ENCODE peak calls at places on chromosomes 1 and 21, in seven cellular contexts. G is transverse colon; L is HAP-1; Q is heart right ventricle; R is aorta; S is CD8-positive, alpha-beta T cell; I is IMR-90. Z is an unnamed sample.
A peak's percentile ranks its signal among the peaks of the same experiment; 100 is the strongest.

GRCh38 chr1:59926381-59927243 is at the start of gene CYP2J2:
- DNase-seq in G (peak; percentile 79), L (peak; percentile 39), Q (peak; percentile 64), R (peak; percentile 89), S (peak; percentile 60), I (no peak), Z (peak; percentile 85)

GRCh38 chr1:161884475-161884874 is 118.4 kb downstream of the ATF6 start:
- DNase-seq in G (no peak), L (no peak), Q (no peak), R (no peak), S (no peak), I (no peak), Z (no peak)

GRCh38 chr1:185420588-185421081 is 103.6 kb upstream of the IVNS1ABP start:
- DNase-seq in G (no peak), L (no peak), Q (no peak), R (no peak), S (no peak), I (no peak), Z (no peak)

GRCh38 chr21:44304846-44305245 is 5.0 kb downstream of the PFKL start:
- DNase-seq in G (peak; percentile 64), L (peak; percentile 78), Q (no peak), R (peak; percentile 82), S (no peak), I (peak; percentile 23), Z (no peak)

GRCh38 chr1:118090130-118090529 is 94.9 kb downstream of the SPAG17 start:
- DNase-seq in G (no peak), L (no peak), Q (no peak), R (no peak), S (no peak), I (no peak), Z (no peak)

GRCh38 chr1:216186816-216187215 is 236.4 kb downstream of the USH2A start:
- DNase-seq in G (no peak), L (peak; percentile 20), Q (no peak), R (no peak), S (no peak), I (peak; percentile 41), Z (no peak)

GRCh38 chr1:161954466-161954865 is 69.2 kb downstream of the OLFML2B start:
- DNase-seq in G (no peak), L (no peak), Q (no peak), R (no peak), S (no peak), I (peak; percentile 47), Z (no peak)

GRCh38 chr1:80059940-80060339 is 1053.4 kb upstream of the ADGRL4 start:
- DNase-seq in G (no peak), L (no peak), Q (no peak), R (no peak), S (no peak), I (no peak), Z (no peak)

GRCh38 chr21:44658913-44659595 is 1.3 kb downstream of the KRTAP12-3 start:
- DNase-seq in G (no peak), L (no peak), Q (no peak), R (no peak), S (peak; percentile 71), I (no peak), Z (no peak)

GRCh38 chr1:17920881-17921635 is 165.9 kb downstream of the ACTL8 start:
- DNase-seq in G (no peak), L (no peak), Q (no peak), R (no peak), S (no peak), I (no peak), Z (no peak)

GRCh38 chr1:94416901-94417701 is 1.1 kb upstream of the ABCD3 start:
- DNase-seq in G (peak; percentile 23), L (peak; percentile 19), Q (peak; percentile 56), R (no peak), S (no peak), I (peak; percentile 89), Z (peak; percentile 29)

GRCh38 chr1:1004780-1005697 is 5.1 kb upstream of the HES4 start:
- DNase-seq in G (peak; percentile 36), L (no peak), Q (no peak), R (no peak), S (no peak), I (peak; percentile 66), Z (peak; percentile 79)

GRCh38 chr21:27403011-27403410 is 436.1 kb upstream of the ADAMTS5 start:
- DNase-seq in G (no peak), L (no peak), Q (no peak), R (no peak), S (no peak), I (no peak), Z (no peak)

GRCh38 chr1:217713223-217713622 is 82.1 kb downstream of the SPATA17 start:
- DNase-seq in G (no peak), L (no peak), Q (no peak), R (no peak), S (no peak), I (peak; percentile 72), Z (no peak)

GRCh38 chr1:234997201-234998173 is 131.2 kb downstream of the TOMM20 start:
- DNase-seq in G (peak; percentile 95), L (no peak), Q (peak; percentile 97), R (peak; percentile 100), S (no peak), I (peak; percentile 99), Z (peak; percentile 99)

GRCh38 chr21:45506836-45507522 is 35.3 kb downstream of the SLC19A1 start:
- DNase-seq in G (no peak), L (no peak), Q (no peak), R (peak; percentile 67), S (no peak), I (no peak), Z (peak; percentile 55)

GRCh38 chr1:151106891-151107290 is 36.3 kb downstream of the GABPB2 start:
- DNase-seq in G (no peak), L (no peak), Q (no peak), R (peak; percentile 8), S (no peak), I (peak; percentile 68), Z (no peak)

GRCh38 chr1:60936052-60936619 is 146.2 kb upstream of the NFIA start:
- DNase-seq in G (no peak), L (no peak), Q (no peak), R (no peak), S (no peak), I (no peak), Z (no peak)

GRCh38 chr21:42145569-42146250 is 73.2 kb upstream of the ABCG1 start:
- DNase-seq in G (peak; percentile 66), L (peak; percentile 67), Q (peak; percentile 57), R (no peak), S (peak; percentile 81), I (peak; percentile 54), Z (peak; percentile 41)

GRCh38 chr1:167456500-167456899 is 61.8 kb downstream of the CD247 start:
- DNase-seq in G (no peak), L (no peak), Q (no peak), R (no peak), S (no peak), I (no peak), Z (no peak)

GRCh38 chr1:167454929-167455785 is 63.2 kb downstream of the CD247 start:
- DNase-seq in G (peak; percentile 77), L (peak; percentile 72), Q (peak; percentile 36), R (peak; percentile 89), S (peak; percentile 83), I (no peak), Z (peak; percentile 86)

GRCh38 chr1:167456926-167457325 is 61.4 kb downstream of the CD247 start:
- DNase-seq in G (no peak), L (no peak), Q (no peak), R (no peak), S (no peak), I (no peak), Z (no peak)

GRCh38 chr1:167454304-167454928 is 63.9 kb downstream of the CD247 start:
- DNase-seq in G (no peak), L (no peak), Q (no peak), R (no peak), S (no peak), I (no peak), Z (no peak)

DNA sequence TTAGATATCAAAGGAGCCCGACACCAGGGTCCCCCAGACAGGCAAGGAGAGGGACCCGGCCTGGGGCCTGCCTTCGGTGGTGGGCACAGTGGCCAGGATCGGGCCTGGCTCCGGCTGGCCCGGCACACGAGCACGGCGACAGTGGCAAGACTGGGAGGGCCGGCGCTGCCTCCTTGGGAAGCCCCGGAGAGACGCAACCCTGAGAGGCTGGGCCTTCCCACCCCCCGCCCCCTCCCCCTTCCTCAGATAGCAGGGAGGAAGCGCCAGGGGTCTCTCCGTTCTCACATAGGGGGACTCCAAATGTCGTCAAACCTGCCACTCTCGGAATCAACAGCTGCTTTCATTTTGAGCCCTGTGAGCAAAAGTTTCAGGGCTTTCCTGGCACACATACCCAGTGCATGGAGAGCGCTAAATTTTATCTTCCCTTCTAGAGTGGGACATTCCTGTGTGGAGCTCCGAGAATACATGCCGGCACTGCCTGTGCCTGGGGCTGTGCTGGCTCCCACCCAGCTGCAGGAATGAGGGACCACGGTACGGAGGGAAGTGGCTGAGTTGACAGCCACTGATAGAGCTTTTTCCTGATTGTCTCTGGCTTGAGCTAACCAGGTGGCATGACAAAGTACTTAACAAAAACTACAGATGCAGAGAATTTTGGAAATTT is 62.4 kb downstream of the CD247 start:
- DNase-seq in G (no peak), L (peak; percentile 48), Q (peak; percentile 30), R (no peak), S (no peak), I (no peak), Z (peak; percentile 78)
- H3K4me1 ChIP-seq in G (peaks cover 5% of the 10 kb centered on the region), L (peaks cover 14% of the 10 kb centered on the region), Q (no peaks in the 10 kb centered on the region), R (no peaks in the 10 kb centered on the region), S (peaks cover 67% of the 10 kb centered on the region), I (no peaks in the 10 kb centered on the region), Z (no peaks in the 10 kb centered on the region)

GRCh38 chr1:37641059-37641458 is 6.4 kb upstream of the RSPO1 start:
- DNase-seq in G (no peak), L (no peak), Q (no peak), R (no peak), S (no peak), I (no peak), Z (no peak)
- H3K27me3 ChIP-seq in G (peaks cover 53% of the 10 kb centered on the region), L (peaks cover 71% of the 10 kb centered on the region), Q (peaks cover 66% of the 10 kb centered on the region), R (no peaks in the 10 kb centered on the region), S (no peaks in the 10 kb centered on the region), I (peaks cover 42% of the 10 kb centered on the region), Z (no peaks in the 10 kb centered on the region)

GRCh38 chr1:201945863-201946223 is 505 bp downstream of the LMOD1 start:
- DNase-seq in G (no peak), L (no peak), Q (no peak), R (no peak), S (no peak), I (no peak), Z (no peak)
- H3K4me3 ChIP-seq in G (peak overlapping the region; percentile 47), L (peak overlapping the region; percentile 28), Q (peak overlapping the region; percentile 46), R (peak overlapping the region; percentile 100), S (no peak overlapping the region), I (peak overlapping the region; percentile 72), Z (peak overlapping the region; percentile 78)

DNA sequence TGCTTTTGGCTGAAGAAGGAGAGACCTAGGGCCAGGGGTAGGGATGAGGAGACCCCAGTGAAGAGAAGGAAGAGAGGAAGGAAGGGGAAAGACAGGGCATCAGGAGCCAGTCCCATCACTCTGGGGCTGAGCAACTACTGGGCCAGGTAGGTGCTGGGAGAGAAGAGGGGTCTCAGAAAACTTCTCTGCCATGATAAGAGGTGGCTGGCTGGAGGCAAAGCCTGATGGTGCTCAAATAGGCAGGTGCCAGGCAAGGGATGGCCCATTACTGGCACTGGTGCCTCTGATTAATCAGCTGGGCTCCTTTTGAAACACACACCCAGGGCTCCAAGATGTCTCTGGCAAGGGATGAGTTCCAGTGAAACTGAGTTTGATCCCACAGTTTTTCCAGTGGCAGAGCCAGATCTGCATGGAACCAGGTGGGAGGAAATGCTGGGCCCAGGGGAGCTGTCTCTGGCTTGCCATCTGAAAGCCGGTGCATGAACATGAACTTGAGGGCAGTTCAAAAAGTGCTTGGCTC is 2.8 kb downstream of the CSF1 start:
- DNase-seq in G (no peak), L (no peak), Q (no peak), R (peak; percentile 27), S (no peak), I (no peak), Z (no peak)
- H3K4me1 ChIP-seq in G (no peaks in the 10 kb centered on the region), L (peaks cover 11% of the 10 kb centered on the region), Q (peaks cover 26% of the 10 kb centered on the region), R (no peaks in the 10 kb centered on the region), S (peaks cover 13% of the 10 kb centered on the region), I (peaks cover 35% of the 10 kb centered on the region), Z (peaks cover 28% of the 10 kb centered on the region)

Z was measured in right cardiac atrium.